ENCODE peak calls at places on chromosome 17, in five cellular contexts. B, A, C, U and W are unnamed samples.

GRCh38 chr17:56833023-56833811 is 503 bp downstream of the C17orf67 start:
- DNase-seq in B (peak), A (peak), C (peak), U (peak), W (peak)

GRCh38 chr17:15945493-15946209 is 721 bp downstream of the ADORA2B start:
- DNase-seq in B (peak), A (no peak), C (peak), U (peak), W (no peak)

GRCh38 chr17:18257747-18258355 is 687 bp downstream of the FLII start:
- DNase-seq in B (peak), A (peak), C (peak), U (peak), W (no peak)

GRCh38 chr17:78962345-78962983 is 17.3 kb downstream of the LGALS3BP start:
- DNase-seq in B (no peak), A (peak), C (peak), U (no peak), W (no peak)

GRCh38 chr17:12665263-12666210 is at the start of gene MYOCD:
- DNase-seq in B (no peak), A (peak), C (peak), U (peak), W (peak)

GRCh38 chr17:2912754-2913153 is 116.5 kb downstream of the RAP1GAP2 start:
- DNase-seq in B (no peak), A (no peak), C (no peak), U (no peak), W (no peak)

GRCh38 chr17:10088444-10088843 is 110.0 kb downstream of the GAS7 start:
- DNase-seq in B (no peak), A (no peak), C (no peak), U (no peak), W (no peak)

GRCh38 chr17:21125862-21126261 is 902 bp upstream of the DHRS7B start:
- DNase-seq in B (peak), A (no peak), C (no peak), U (no peak), W (no peak)

GRCh38 chr17:63714550-63715277 is 14.8 kb upstream of the LIMD2 start:
- DNase-seq in B (no peak), A (peak), C (peak), U (no peak), W (no peak)

GRCh38 chr17:64323774-64324173 is 60.7 kb upstream of the TEX2 start:
- DNase-seq in B (peak), A (no peak), C (no peak), U (no peak), W (no peak)

GRCh38 chr17:82586576-82587233 is 61.5 kb downstream of the WDR45B start:
- DNase-seq in B (no peak), A (no peak), C (no peak), U (no peak), W (no peak)

GRCh38 chr17:63150994-63151464 is 185.0 kb downstream of the TANC2 start:
- DNase-seq in B (no peak), A (peak), C (no peak), U (no peak), W (peak)

GRCh38 chr17:47884905-47885735 is 10.9 kb upstream of the SP2 start:
- DNase-seq in B (no peak), A (no peak), C (no peak), U (no peak), W (no peak)

GRCh38 chr17:19370493-19370960 is 7.8 kb upstream of the MAPK7 start:
- DNase-seq in B (no peak), A (peak), C (no peak), U (no peak), W (no peak)

GRCh38 chr17:68512967-68513474 is 791 bp downstream of the PRKAR1A start:
- DNase-seq in B (no peak), A (peak), C (peak), U (peak), W (no peak)

GRCh38 chr17:258045-258734 is 76.7 kb upstream of the DOC2B start:
- DNase-seq in B (no peak), A (no peak), C (no peak), U (no peak), W (no peak)

GRCh38 chr17:64628641-64629040 is 33.5 kb downstream of the SMURF2 start:
- DNase-seq in B (no peak), A (no peak), C (no peak), U (no peak), W (no peak)

GRCh38 chr17:15920758-15921239 is 24.1 kb upstream of the ADORA2B start:
- DNase-seq in B (no peak), A (peak), C (peak), U (peak), W (peak)

GRCh38 chr17:48587276-48588073 is 2.6 kb downstream of the HOXB3 start:
- DNase-seq in B (no peak), A (no peak), C (no peak), U (no peak), W (no peak)

GRCh38 chr17:47280072-47280811 is 26.6 kb downstream of the ITGB3 start:
- DNase-seq in B (no peak), A (peak), C (peak), U (no peak), W (no peak)

GRCh38 chr17:74862108-74862901 is 2.6 kb upstream of the GRIN2C start:
- DNase-seq in B (peak), A (peak), C (peak), U (peak), W (no peak)

GRCh38 chr17:29567362-29568330 is 809 bp upstream of the ABHD15 start:
- DNase-seq in B (peak), A (peak), C (peak), U (peak), W (no peak)

GRCh38 chr17:10114931-10115535 is 83.4 kb downstream of the GAS7 start:
- DNase-seq in B (peak), A (peak), C (peak), U (peak), W (peak)

GRCh38 chr17:37502009-37502936 is 12.6 kb downstream of the DUSP14 start:
- DNase-seq in B (no peak), A (no peak), C (no peak), U (no peak), W (no peak)

GRCh38 chr17:12744298-12744697 is 45.0 kb upstream of the ARHGAP44 start:
- DNase-seq in B (no peak), A (peak), C (peak), U (no peak), W (no peak)

GRCh38 chr17:27481327-27481726 is 25.1 kb downstream of the KSR1 start:
- DNase-seq in B (peak), A (no peak), C (no peak), U (no peak), W (no peak)

GRCh38 chr17:80795090-80795609 is 196.5 kb upstream of the CHMP6 start:
- DNase-seq in B (no peak), A (no peak), C (no peak), U (no peak), W (no peak)

GRCh38 chr17:64147110-64148016 is 17.4 kb upstream of the ERN1 start:
- DNase-seq in B (no peak), A (peak), C (peak), U (peak), W (no peak)

GRCh38 chr17:62760888-62761267 is 47.2 kb downstream of the MARCHF10 start:
- DNase-seq in B (no peak), A (no peak), C (no peak), U (no peak), W (no peak)

GRCh38 chr17:79933863-79934652 is 94.8 kb upstream of the CBX4 start:
- DNase-seq in B (peak), A (peak), C (peak), U (peak), W (no peak)

GRCh38 chr17:16407911-16408588 is 7.3 kb upstream of the TRPV2 start:
- DNase-seq in B (peak), A (peak), C (peak), U (no peak), W (no peak)

GRCh38 chr17:29589524-29590260 is at the start of gene GIT1:
- DNase-seq in B (peak), A (peak), C (peak), U (peak), W (no peak)

GRCh38 chr17:74307984-74308773 is 17.8 kb upstream of the KIF19 start:
- DNase-seq in B (no peak), A (no peak), C (no peak), U (no peak), W (no peak)

GRCh38 chr17:78737332-78737731 is 44.7 kb downstream of the CYTH1 start:
- DNase-seq in B (no peak), A (peak), C (peak), U (no peak), W (peak)

GRCh38 chr17:29107933-29108805 is 65.2 kb downstream of the PIPOX start:
- DNase-seq in B (no peak), A (no peak), C (no peak), U (peak), W (no peak)

GRCh38 chr17:57530508-57530907 is 214.6 kb downstream of the CCDC182 start:
- DNase-seq in B (no peak), A (no peak), C (peak), U (no peak), W (no peak)

GRCh38 chr17:21146362-21147021 is 19.7 kb downstream of the DHRS7B start:
- DNase-seq in B (no peak), A (no peak), C (no peak), U (no peak), W (no peak)

GRCh38 chr17:78680436-78680835 is 101.6 kb downstream of the CYTH1 start:
- DNase-seq in B (no peak), A (no peak), C (no peak), U (no peak), W (no peak)

GRCh38 chr17:9021158-9021984 is at the start of gene NTN1:
- DNase-seq in B (peak), A (peak), C (peak), U (no peak), W (no peak)